ENCODE peak calls at places on chromosomes 12 and 14, in four cellular contexts. X is H4, G is lung microvascular endothelial cell, J is NCI-H748 treated with DMSO at 0.1 percent for 48 hours. Z is an unnamed sample.

GRCh38 chr12:64780220-64780530 is 21.0 kb upstream of the GNS start:
- DNase-seq in X (no peak), G (no peak), J (no peak), Z (no peak)

GRCh38 chr12:109346920-109347319 is 780 bp upstream of the MYO1H start:
- DNase-seq in X (no peak), G (no peak), J (no peak), Z (no peak)

GRCh38 chr12:80692114-80692513 is 15.3 kb upstream of the MYF6 start:
- DNase-seq in X (no peak), G (no peak), J (no peak), Z (no peak)

GRCh38 chr14:78154827-78155226 is 15.3 kb upstream of the NRXN3 start:
- DNase-seq in X (no peak), G (no peak), J (no peak), Z (no peak)

GRCh38 chr14:55780156-55780946 is 200.3 kb downstream of the KTN1 start:
- DNase-seq in X (peak), G (peak), J (no peak), Z (no peak)

GRCh38 chr12:131759176-131759575 is 48.3 kb downstream of the SFSWAP start:
- DNase-seq in X (no peak), G (no peak), J (no peak), Z (no peak)

GRCh38 chr12:47750229-47750798 is 8.4 kb downstream of the RAPGEF3 start:
- DNase-seq in X (no peak), G (no peak), J (no peak), Z (no peak)

GRCh38 chr14:45249847-45250575 is 3.0 kb downstream of the MIS18BP1 start:
- DNase-seq in X (peak), G (peak), J (no peak), Z (no peak)

GRCh38 chr14:80982711-80983110 is 27.3 kb downstream of the TSHR start:
- DNase-seq in X (no peak), G (no peak), J (no peak), Z (no peak)

GRCh38 chr14:72665259-72665658 is 228.6 kb downstream of the DPF3 start:
- DNase-seq in X (peak), G (peak), J (no peak), Z (no peak)

GRCh38 chr12:5375547-5376295 is 56.2 kb upstream of the NTF3 start:
- DNase-seq in X (no peak), G (no peak), J (no peak), Z (no peak)

GRCh38 chr12:90970471-90970870 is 15.5 kb upstream of the CCER1 start:
- DNase-seq in X (no peak), G (peak), J (no peak), Z (no peak)

GRCh38 chr12:459430-460258 is at the start of gene B4GALNT3:
- DNase-seq in X (no peak), G (no peak), J (no peak), Z (no peak)

GRCh38 chr14:70078329-70078728 is 110.4 kb downstream of the SLC8A3 start:
- DNase-seq in X (no peak), G (no peak), J (no peak), Z (no peak)

GRCh38 chr12:3022411-3022810 is 54.8 kb upstream of the TSPAN9 start:
- DNase-seq in X (no peak), G (no peak), J (no peak), Z (no peak)

GRCh38 chr14:101410126-101410525 is 151.2 kb upstream of the DIO3 start:
- DNase-seq in X (no peak), G (no peak), J (no peak), Z (no peak)

GRCh38 chr12:94185801-94186200 is 37.4 kb downstream of the PLXNC1 start:
- DNase-seq in X (no peak), G (no peak), J (no peak), Z (no peak)

GRCh38 chr14:59346796-59347510 is 118.2 kb downstream of the GPR135 start:
- DNase-seq in X (no peak), G (no peak), J (no peak), Z (no peak)

GRCh38 chr12:13178568-13179158 is 17.9 kb upstream of the EMP1 start:
- DNase-seq in X (no peak), G (no peak), J (no peak), Z (no peak)

GRCh38 chr12:69196302-69197288 is 42.8 kb upstream of the CPSF6 start:
- DNase-seq in X (no peak), G (peak), J (no peak), Z (no peak)

GRCh38 chr14:95211721-95212504 is 54.6 kb upstream of the DICER1 start:
- DNase-seq in X (no peak), G (no peak), J (no peak), Z (no peak)

GRCh38 chr14:103820908-103821307 is 26.5 kb downstream of the PPP1R13B start:
- DNase-seq in X (no peak), G (peak), J (no peak), Z (no peak)

GRCh38 chr12:121448771-121449315 is 48.9 kb downstream of the RNF34 start:
- DNase-seq in X (no peak), G (no peak), J (no peak), Z (no peak)

GRCh38 chr12:79451365-79451764 is 239.4 kb downstream of the PAWR start:
- DNase-seq in X (no peak), G (no peak), J (no peak), Z (no peak)

GRCh38 chr14:102279688-102280348 is 25.1 kb downstream of the MOK start:
- DNase-seq in X (peak), G (peak), J (no peak), Z (no peak)

GRCh38 chr12:6688543-6688999 is 604 bp downstream of the ZNF384 start:
- DNase-seq in X (peak), G (no peak), J (no peak), Z (no peak)

GRCh38 chr12:67650127-67650495 is 1.6 kb downstream of the DYRK2 start:
- DNase-seq in X (no peak), G (no peak), J (no peak), Z (no peak)

GRCh38 chr14:77498120-77498979 is at the start of gene ISM2:
- DNase-seq in X (no peak), G (peak), J (no peak), Z (no peak)

GRCh38 chr12:120529641-120530314 is 820 bp upstream of the COQ5 start:
- DNase-seq in X (peak), G (peak), J (peak), Z (no peak)

GRCh38 chr12:76259071-76259470 is 89.1 kb downstream of the BBS10 start:
- DNase-seq in X (no peak), G (peak), J (no peak), Z (no peak)

GRCh38 chr12:42140901-42141300 is 3.8 kb downstream of the GXYLT1 start:
- DNase-seq in X (peak), G (peak), J (no peak), Z (no peak)

GRCh38 chr12:64566122-64566521 is 44.2 kb upstream of the RASSF3 start:
- DNase-seq in X (no peak), G (no peak), J (no peak), Z (no peak)

GRCh38 chr12:52681551-52682380 is 1.6 kb upstream of the KRT1 start:
- DNase-seq in X (no peak), G (no peak), J (no peak), Z (no peak)

GRCh38 chr14:52987042-52987441 is 36.2 kb upstream of the FERMT2 start:
- DNase-seq in X (no peak), G (no peak), J (no peak), Z (no peak)

GRCh38 chr12:94055528-94055927 is 92.8 kb upstream of the PLXNC1 start:
- DNase-seq in X (no peak), G (no peak), J (no peak), Z (no peak)

GRCh38 chr12:29792132-29792531 is 8.4 kb upstream of the TMTC1 start:
- DNase-seq in X (no peak), G (no peak), J (no peak), Z (no peak)

Z was measured in dorsolateral prefrontal cortex.